ENCODE peak calls at places on chromosomes 4 and X, in ten cellular contexts. C is Right ventricle myocardium superior, W is left ventricle myocardium inferior, N is stomach, R is anterior cingulate cortex, G is GM03348, L is psoas muscle, M is A172, K is MCF 10A, P is renal cortical epithelial cell. H is an unnamed sample.

GRCh38 chrX:135688137-135688536 is 25.3 kb upstream of the CT45A1 start:
- DNase-seq in C (no peak), W (no peak), N (no peak), R (no peak), G (no peak), L (no peak), M (no peak), K (no peak), P (no peak), H (no peak)

GRCh38 chrX:111519215-111519614 is 7.8 kb downstream of the SERTM2 start:
- DNase-seq in C (no peak), W (no peak), N (no peak), R (no peak), G (no peak), L (no peak), M (no peak), K (no peak), P (peak), H (no peak)

GRCh38 chrX:109822861-109823260 is 89.8 kb upstream of the ACSL4 start:
- DNase-seq in C (no peak), W (no peak), N (no peak), R (no peak), G (no peak), L (no peak), M (peak), K (no peak), P (no peak), H (no peak)

GRCh38 chr4:113837397-113837796 is 75.9 kb upstream of the CAMK2D start:
- DNase-seq in C (no peak), W (no peak), N (no peak), R (no peak), G (peak), L (no peak), M (peak), K (peak), P (peak), H (peak)

GRCh38 chr4:90357117-90357710 is 230.0 kb downstream of the CCSER1 start:
- DNase-seq in C (no peak), W (no peak), N (no peak), R (no peak), G (peak), L (no peak), M (peak), K (peak), P (peak), H (peak)

GRCh38 chr4:83490876-83491450 is 6.1 kb upstream of the ABRAXAS1 start:
- DNase-seq in C (no peak), W (no peak), N (no peak), R (no peak), G (peak), L (no peak), M (peak), K (peak), P (peak), H (no peak)

GRCh38 chr4:147607463-147607862 is 9.7 kb upstream of the TMEM184C start:
- DNase-seq in C (no peak), W (no peak), N (no peak), R (no peak), G (no peak), L (no peak), M (no peak), K (no peak), P (no peak), H (no peak)

GRCh38 chr4:116489739-116490138 is 595.6 kb downstream of the TRAM1L1 start:
- DNase-seq in C (no peak), W (no peak), N (no peak), R (no peak), G (no peak), L (no peak), M (no peak), K (no peak), P (no peak), H (no peak)

GRCh38 chr4:110823251-110823650 is 200.4 kb upstream of the PITX2 start:
- DNase-seq in C (no peak), W (no peak), N (no peak), R (no peak), G (no peak), L (no peak), M (peak), K (peak), P (no peak), H (peak)

GRCh38 chr4:153950100-153950979 is 161.5 kb upstream of the SFRP2 start:
- DNase-seq in C (no peak), W (no peak), N (no peak), R (no peak), G (no peak), L (no peak), M (peak), K (no peak), P (peak), H (peak)

GRCh38 chrX:41889317-41890025 is 33.9 kb downstream of the CASK start:
- DNase-seq in C (no peak), W (no peak), N (no peak), R (no peak), G (no peak), L (no peak), M (peak), K (peak), P (peak), H (peak)

GRCh38 chr4:150569384-150569987 is 12.5 kb upstream of the MAB21L2 start:
- DNase-seq in C (no peak), W (no peak), N (no peak), R (no peak), G (no peak), L (no peak), M (peak), K (peak), P (peak), H (peak)

GRCh38 chrX:39260965-39261364 is 459.7 kb downstream of the MID1IP1 start:
- DNase-seq in C (no peak), W (no peak), N (no peak), R (no peak), G (no peak), L (no peak), M (no peak), K (no peak), P (peak), H (peak)

GRCh38 chrX:132292753-132293152 is 73.5 kb upstream of the RAP2C start:
- DNase-seq in C (no peak), W (no peak), N (no peak), R (no peak), G (peak), L (no peak), M (peak), K (peak), P (peak), H (peak)

GRCh38 chrX:65601530-65602281 is 65.7 kb upstream of the MSN start:
- DNase-seq in C (peak), W (peak), N (peak), R (peak), G (peak), L (peak), M (peak), K (peak), P (peak), H (peak)

GRCh38 chr4:70703695-70704332 is 15.5 kb downstream of the UTP3 start:
- DNase-seq in C (no peak), W (no peak), N (no peak), R (peak), G (peak), L (no peak), M (no peak), K (peak), P (peak), H (peak)

GRCh38 chr4:6469144-6469543 is 3.3 kb downstream of the PPP2R2C start:
- DNase-seq in C (no peak), W (no peak), N (no peak), R (no peak), G (no peak), L (no peak), M (no peak), K (no peak), P (no peak), H (no peak)

GRCh38 chr4:95107635-95108034 is 349.9 kb downstream of the BMPR1B start:
- DNase-seq in C (peak), W (no peak), N (peak), R (no peak), G (peak), L (no peak), M (no peak), K (no peak), P (peak), H (peak)

GRCh38 chrX:46737041-46737440 is 21.9 kb downstream of the SLC9A7 start:
- DNase-seq in C (no peak), W (no peak), N (no peak), R (no peak), G (no peak), L (no peak), M (no peak), K (no peak), P (no peak), H (no peak)

GRCh38 chrX:153396320-153397195 is 4.6 kb downstream of the PNMA6E start:
- DNase-seq in C (no peak), W (no peak), N (no peak), R (no peak), G (no peak), L (no peak), M (no peak), K (no peak), P (no peak), H (no peak)

GRCh38 chr4:78057135-78057599 is at the start of gene FRAS1:
- DNase-seq in C (peak), W (peak), N (no peak), R (peak), G (peak), L (peak), M (no peak), K (no peak), P (no peak), H (peak)

GRCh38 chr4:8188743-8189550 is 10.1 kb upstream of the SH3TC1 start:
- DNase-seq in C (peak), W (peak), N (peak), R (peak), G (no peak), L (peak), M (no peak), K (peak), P (peak), H (peak)

GRCh38 chrX:103356897-103357296 is 591 bp downstream of the TCEAL9 start:
- DNase-seq in C (no peak), W (peak), N (no peak), R (no peak), G (peak), L (no peak), M (no peak), K (no peak), P (no peak), H (no peak)

GRCh38 chr4:4801013-4801412 is 58.5 kb upstream of the MSX1 start:
- DNase-seq in C (no peak), W (no peak), N (no peak), R (no peak), G (peak), L (no peak), M (peak), K (no peak), P (no peak), H (no peak)

GRCh38 chr4:165288639-165289428 is 38.6 kb upstream of the MSMO1 start:
- DNase-seq in C (no peak), W (no peak), N (no peak), R (no peak), G (peak), L (no peak), M (no peak), K (peak), P (peak), H (peak)

GRCh38 chr4:145507636-145508035 is 26.0 kb downstream of the SMAD1 start:
- DNase-seq in C (no peak), W (no peak), N (no peak), R (no peak), G (no peak), L (no peak), M (peak), K (peak), P (peak), H (peak)

GRCh38 chr4:13329963-13330362 is 154.2 kb downstream of the RAB28 start:
- DNase-seq in C (no peak), W (no peak), N (no peak), R (no peak), G (peak), L (no peak), M (peak), K (peak), P (peak), H (peak)

GRCh38 chrX:30615229-30615628 is 37.7 kb upstream of the TASL start:
- DNase-seq in C (no peak), W (no peak), N (no peak), R (no peak), G (peak), L (no peak), M (peak), K (peak), P (no peak), H (peak)

GRCh38 chr4:77797239-77797638 is 21.9 kb downstream of the CNOT6L start:
- DNase-seq in C (no peak), W (no peak), N (no peak), R (no peak), G (no peak), L (no peak), M (no peak), K (peak), P (peak), H (peak)

GRCh38 chr4:138891610-138892009 is 124.0 kb upstream of the NOCT start:
- DNase-seq in C (no peak), W (no peak), N (no peak), R (no peak), G (peak), L (no peak), M (peak), K (no peak), P (no peak), H (no peak)

GRCh38 chrX:107715331-107716044 is 60.1 kb downstream of the TSC22D3 start:
- DNase-seq in C (no peak), W (no peak), N (no peak), R (peak), G (peak), L (peak), M (no peak), K (no peak), P (no peak), H (peak)

GRCh38 chr4:112735474-112735951 is 98.6 kb downstream of the LARP7 start:
- DNase-seq in C (no peak), W (no peak), N (no peak), R (no peak), G (no peak), L (no peak), M (no peak), K (no peak), P (no peak), H (no peak)

GRCh38 chrX:43505759-43506158 is 150.3 kb upstream of the MAOA start:
- DNase-seq in C (no peak), W (no peak), N (no peak), R (no peak), G (no peak), L (no peak), M (no peak), K (peak), P (peak), H (peak)

GRCh38 chrX:16587776-16588175 is 62.2 kb upstream of the S100G start:
- DNase-seq in C (no peak), W (no peak), N (no peak), R (no peak), G (no peak), L (no peak), M (no peak), K (no peak), P (no peak), H (peak)

H was measured in mammary epithelial cell.